ENCODE peak calls at places on chromosomes 12 and 14, in four cellular contexts. K is transverse colon, X is PC-9, J is bronchial epithelial cell. N is an unnamed sample.

GRCh38 chr14:68495101-68495637 is 297.7 kb downstream of the ZFP36L1 start:
- DNase-seq in K (no peak), X (no peak), J (peak), N (no peak)

GRCh38 chr14:105093426-105094192 is 28.4 kb upstream of the GPR132 start:
- DNase-seq in K (peak), X (peak), J (peak), N (peak)

GRCh38 chr12:103495158-103495782 is 498 bp downstream of the C12orf42 start:
- DNase-seq in K (peak), X (no peak), J (no peak), N (no peak)

GRCh38 chr12:565161-565560 is 98.1 kb downstream of the NINJ2 start:
- DNase-seq in K (no peak), X (no peak), J (no peak), N (no peak)

GRCh38 chr14:76647699-76648298 is 113.5 kb upstream of the VASH1 start:
- DNase-seq in K (peak), X (peak), J (peak), N (peak)

GRCh38 chr14:100855256-100855930 is 29.5 kb downstream of the MEG3 start:
- DNase-seq in K (no peak), X (no peak), J (no peak), N (no peak)

GRCh38 chr14:98688446-98688845 is 583.6 kb downstream of the BCL11B start:
- DNase-seq in K (no peak), X (no peak), J (no peak), N (no peak)

GRCh38 chr12:115008951-115009350 is 325.0 kb upstream of the TBX3 start:
- DNase-seq in K (no peak), X (no peak), J (no peak), N (no peak)

GRCh38 chr14:58922211-58922940 is 266.1 kb upstream of the DAAM1 start:
- DNase-seq in K (no peak), X (no peak), J (peak), N (no peak)

DNA sequence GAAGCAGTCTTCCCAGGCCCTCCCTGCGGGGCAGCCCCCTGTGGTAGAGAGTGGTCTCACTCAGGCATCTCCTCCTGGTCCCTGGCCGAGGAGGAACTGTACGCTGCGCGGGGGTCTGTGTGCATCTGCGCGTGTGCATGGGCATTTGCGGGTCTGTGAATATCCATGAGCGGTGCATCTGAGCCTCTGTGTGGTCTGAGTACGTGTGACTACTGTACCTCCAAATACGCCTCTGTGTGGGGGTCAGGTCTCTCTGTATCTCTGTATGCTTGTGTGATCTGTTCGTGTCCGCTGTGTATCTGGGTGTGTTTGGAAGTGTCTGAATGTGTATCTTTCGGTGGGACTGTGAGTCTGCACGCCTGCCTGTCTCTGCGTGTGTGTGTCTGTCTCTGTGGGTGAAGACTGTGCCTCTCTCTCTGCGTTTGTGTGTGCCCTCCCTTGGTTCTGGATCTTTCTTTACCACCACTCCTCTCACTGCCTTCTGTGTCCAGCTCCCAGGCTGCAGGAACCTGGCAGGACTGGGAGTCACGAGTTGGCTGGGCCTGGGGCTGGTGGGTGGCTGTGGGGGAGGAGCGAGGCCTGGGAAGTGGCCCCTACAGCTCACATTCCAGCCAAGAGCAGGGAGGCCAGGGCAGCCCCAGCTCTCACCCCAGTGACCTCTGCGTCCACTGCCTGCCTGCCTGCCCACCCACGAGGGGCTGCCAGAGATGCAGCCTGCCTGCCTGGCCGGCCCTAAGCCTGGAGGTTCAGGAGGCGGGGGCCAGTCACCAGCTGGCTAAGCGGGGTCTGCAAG is 1.1 kb upstream of the PGF start:
- DNase-seq in K (no peak), X (no peak), J (no peak), N (no peak)
- H3K4me3 ChIP-seq in K (no peak), X (no peak), J (no peak), N (no peak)

GRCh38 chr12:22018860-22019259 is 27.2 kb upstream of the CMAS start:
- DNase-seq in K (no peak), X (no peak), J (peak), N (no peak)
- TF ChIP-seq CTCF in K (peak), X (peak), J (no peak), N (peak)

GRCh38 chr14:50792634-50793068 is 38.3 kb downstream of the NIN start:
- DNase-seq in K (no peak), X (no peak), J (no peak), N (no peak)
- H3K4me3 ChIP-seq in K (no peak), X (no peak), J (no peak), N (peak)

GRCh38 chr12:117361905-117362304 is 479 bp upstream of the NOS1 start:
- DNase-seq in K (no peak), X (no peak), J (no peak), N (no peak)

GRCh38 chr12:117362391-117362790 is 965 bp upstream of the NOS1 start:
- DNase-seq in K (no peak), X (no peak), J (no peak), N (no peak)

GRCh38 chr12:117363263-117363662 is 1.8 kb upstream of the NOS1 start:
- DNase-seq in K (no peak), X (no peak), J (no peak), N (no peak)

GRCh38 chr12:117365072-117365616 is 3.7 kb upstream of the NOS1 start:
- DNase-seq in K (no peak), X (no peak), J (no peak), N (no peak)

DNA sequence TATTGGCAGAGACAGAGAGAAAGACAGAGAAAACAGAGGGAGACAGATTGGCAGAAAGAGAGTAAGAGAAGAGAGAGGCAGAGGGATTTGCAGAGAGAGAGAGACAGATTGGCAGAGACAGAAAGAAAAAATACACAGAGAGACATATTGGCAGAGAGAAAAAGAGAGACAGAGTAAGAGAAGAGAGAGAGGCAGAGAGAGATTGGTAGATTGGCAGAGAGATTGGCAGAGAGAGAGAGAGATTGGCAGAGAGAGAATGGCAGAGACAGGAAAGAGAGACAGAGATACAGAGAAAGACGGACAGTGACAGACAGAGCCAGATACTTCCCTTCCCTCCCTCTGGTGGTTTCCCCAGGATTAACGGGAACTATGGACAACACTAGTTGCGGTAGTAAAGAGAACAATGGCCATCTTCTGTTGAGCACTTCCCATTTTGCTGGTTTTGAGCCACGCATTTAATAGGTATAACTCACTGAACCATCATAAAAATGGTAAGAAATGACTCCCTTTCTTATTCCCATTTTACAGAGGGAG is 2.6 kb upstream of the NOS1 start:
- DNase-seq in K (no peak), X (no peak), J (no peak), N (no peak)
- TF ChIP-seq CTCF in K (no peak), X (no peak), J (no peak), N (no peak)

GRCh38 chr14:75333523-75334190 is 55.0 kb downstream of the FOS start:
- DNase-seq in K (no peak), X (no peak), J (no peak), N (no peak)
- H3K4me3 ChIP-seq in K (no peak), X (no peak), J (no peak), N (peak)

DNA sequence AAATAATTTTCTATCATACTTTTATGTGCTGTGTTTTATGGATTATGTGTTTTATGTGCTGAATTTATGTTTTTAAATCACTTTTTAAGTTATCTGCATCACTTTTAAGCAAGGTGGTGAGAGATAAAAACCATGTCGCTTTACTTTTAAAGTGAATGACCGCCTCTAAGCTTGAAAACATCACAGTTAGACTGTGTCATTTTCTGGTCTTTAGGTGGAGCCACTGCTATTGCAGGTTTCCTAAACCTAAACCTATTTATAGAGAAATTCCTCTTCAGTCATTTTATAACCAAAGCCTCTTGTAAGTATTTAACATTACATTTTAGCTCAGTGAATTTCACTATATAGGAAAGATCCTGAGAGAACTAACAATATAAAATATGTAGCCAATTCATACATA is 21.0 kb upstream of the MDM2 start:
- DNase-seq in K (no peak), X (no peak), J (no peak), N (no peak)
- TF ChIP-seq CTCF in K (no peak), X (no peak), J (no peak), N (no peak)

DNA sequence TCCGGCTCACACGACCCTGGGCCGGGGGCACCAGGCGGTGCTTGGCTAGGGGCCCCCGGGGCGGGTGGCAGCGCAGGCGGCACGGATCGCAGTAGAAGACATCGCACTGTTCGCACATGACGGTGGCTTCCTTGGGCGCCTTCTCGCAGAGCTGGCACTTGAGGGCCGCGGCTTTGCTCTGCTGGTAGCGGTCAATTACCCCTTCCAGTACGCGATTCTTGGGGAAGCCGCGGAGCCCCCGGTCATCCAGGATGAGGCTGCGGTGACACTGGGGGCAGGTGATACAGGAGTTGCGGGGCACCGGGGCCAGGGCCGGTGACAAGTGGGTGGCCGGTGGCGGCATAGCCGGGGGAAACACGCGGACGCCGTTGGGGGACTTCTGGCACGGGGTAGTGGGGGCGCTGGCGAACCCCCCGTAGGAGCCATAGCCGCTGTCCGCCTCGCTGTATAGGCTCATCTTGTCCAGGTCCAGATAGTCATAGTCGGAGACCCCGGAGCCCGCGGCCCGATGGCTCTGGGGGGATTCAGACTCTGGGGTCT is 553 bp downstream of the TRIM9 start:
- DNase-seq in K (no peak), X (no peak), J (no peak), N (no peak)
- H3K4me3 ChIP-seq in K (peak), X (peak), J (peak), N (peak)

DNA sequence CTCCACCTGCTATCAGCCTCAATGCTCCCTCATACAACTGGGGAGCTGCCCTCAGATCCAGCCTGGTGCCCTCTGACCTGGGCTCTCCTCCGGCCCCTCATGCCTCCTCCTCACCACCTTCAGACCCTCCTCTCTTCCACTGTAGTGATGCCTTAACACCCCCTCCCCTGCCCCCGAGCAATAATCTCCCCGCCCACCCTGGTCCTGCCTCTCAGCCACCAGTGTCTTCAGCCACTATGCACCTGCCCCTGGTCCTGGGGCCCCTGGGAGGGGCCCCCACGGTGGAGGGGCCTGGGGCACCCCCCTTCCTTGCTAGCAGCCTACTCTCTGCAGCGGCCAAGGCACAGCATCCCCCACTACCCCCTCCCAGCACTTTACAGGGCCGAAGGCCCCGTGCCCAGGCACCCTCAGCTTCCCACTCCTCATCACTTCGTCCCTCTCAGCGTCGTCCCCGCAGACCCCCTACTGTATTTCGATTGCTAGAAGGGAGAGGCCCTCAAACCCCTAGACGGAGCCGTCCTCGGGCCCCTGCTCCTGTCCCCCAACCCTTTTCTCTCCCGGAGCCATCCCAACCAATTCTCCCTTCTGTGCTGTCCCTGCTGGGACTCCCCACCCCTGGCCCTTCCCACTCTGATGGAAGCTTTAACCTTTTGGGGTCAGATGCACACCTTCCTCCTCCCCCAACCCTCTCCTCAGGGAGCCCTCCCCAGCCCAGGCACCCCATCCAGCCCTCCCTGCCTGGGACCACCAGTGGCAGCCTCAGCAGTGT is 3.2 kb downstream of the MBD6 start:
- DNase-seq in K (no peak), X (no peak), J (no peak), N (no peak)
- TF ChIP-seq CTCF in K (no peak), X (no peak), J (no peak), N (no peak)

GRCh38 chr14:52315355-52315718 is 1.2 kb downstream of the PTGER2 start:
- DNase-seq in K (no peak), X (no peak), J (no peak), N (no peak)

GRCh38 chr14:52314521-52315354 is 626 bp downstream of the PTGER2 start:
- DNase-seq in K (peak), X (no peak), J (no peak), N (no peak)

GRCh38 chr14:52312872-52313492 is 1.1 kb upstream of the PTGER2 start:
- DNase-seq in K (no peak), X (no peak), J (no peak), N (no peak)

GRCh38 chr14:52313903-52314481 is at the start of gene PTGER2:
- DNase-seq in K (peak), X (no peak), J (peak), N (peak)

DNA sequence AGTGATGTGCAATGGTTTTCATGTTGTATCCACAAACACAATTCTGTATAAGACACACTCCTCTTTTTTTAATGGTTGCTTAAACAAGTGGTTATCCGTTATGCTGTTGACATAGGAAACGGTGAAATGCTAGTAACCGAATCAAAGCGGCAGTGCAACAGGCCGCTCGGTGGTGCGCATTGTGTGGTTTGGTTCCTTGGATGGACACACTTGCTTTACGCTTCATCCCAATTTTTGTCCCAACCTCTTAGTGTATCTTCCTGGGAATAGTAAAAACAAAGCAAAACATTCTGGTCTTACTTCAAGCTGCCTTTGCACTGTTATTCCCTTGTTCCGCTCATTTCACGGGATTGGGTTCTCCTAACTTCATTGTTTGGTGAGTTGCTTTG is 625 bp upstream of the PTGER2 start:
- DNase-seq in K (no peak), X (no peak), J (no peak), N (no peak)
- H3K4me3 ChIP-seq in K (peak), X (peak), J (peak), N (no peak)